ENCODE peak calls at places on chromosomes 4 and X, in ten cellular contexts. One of them, this sample, is unnamed.

GRCh38 chrX:389021-389441 is 2.3 kb upstream of the PPP2R3B start:
- DNase-seq in activated naive CD8-positive, alpha-beta T cell treated with anti-CD3 and anti-CD28 coated beads, Interleukin-2, amount 50 U/mL, for 24 hours: no peak
- DNase-seq in stimulated activated CD4-positive, alpha-beta T cell treated with anti-CD3 and anti-CD28 coated beads, Interleukin-4, amount 100 ng/mL, for 4 hours: no peak
- DNase-seq in ELR: no peak
- DNase-seq in small intestine: no peak
- DNase-seq in heart left ventricle: no peak
- DNase-seq in NCI-H1694: no peak
- DNase-seq in HFF-Myc: no peak
- DNase-seq in HCEC 1CT: no peak
- DNase-seq in effector memory CD8-positive, alpha-beta T cell: no peak
- DNase-seq in this sample: no peak

GRCh38 chrX:96183843-96184242 is 500.8 kb upstream of the DIAPH2 start:
- DNase-seq in HCEC 1CT: no peak
- DNase-seq in NCI-H1694: peak
- DNase-seq in ELR: peak
- DNase-seq in heart left ventricle: no peak
- DNase-seq in activated naive CD8-positive, alpha-beta T cell treated with anti-CD3 and anti-CD28 coated beads, Interleukin-2, amount 50 U/mL, for 24 hours: no peak
- DNase-seq in effector memory CD8-positive, alpha-beta T cell: no peak
- DNase-seq in stimulated activated CD4-positive, alpha-beta T cell treated with anti-CD3 and anti-CD28 coated beads, Interleukin-4, amount 100 ng/mL, for 4 hours: no peak
- DNase-seq in small intestine: no peak
- DNase-seq in HFF-Myc: no peak
- DNase-seq in this sample: no peak

GRCh38 chr4:112910109-112910736 is 139.2 kb upstream of the ANK2 start:
- DNase-seq in ELR: no peak
- DNase-seq in HFF-Myc: peak
- DNase-seq in heart left ventricle: no peak
- DNase-seq in HCEC 1CT: peak
- DNase-seq in activated naive CD8-positive, alpha-beta T cell treated with anti-CD3 and anti-CD28 coated beads, Interleukin-2, amount 50 U/mL, for 24 hours: no peak
- DNase-seq in NCI-H1694: peak
- DNase-seq in stimulated activated CD4-positive, alpha-beta T cell treated with anti-CD3 and anti-CD28 coated beads, Interleukin-4, amount 100 ng/mL, for 4 hours: no peak
- DNase-seq in effector memory CD8-positive, alpha-beta T cell: no peak
- DNase-seq in small intestine: no peak
- DNase-seq in this sample: no peak

GRCh38 chrX:93120805-93121204 is 552.6 kb downstream of the NAP1L3 start:
- DNase-seq in effector memory CD8-positive, alpha-beta T cell: no peak
- DNase-seq in HFF-Myc: no peak
- DNase-seq in HCEC 1CT: no peak
- DNase-seq in small intestine: no peak
- DNase-seq in stimulated activated CD4-positive, alpha-beta T cell treated with anti-CD3 and anti-CD28 coated beads, Interleukin-4, amount 100 ng/mL, for 4 hours: no peak
- DNase-seq in ELR: no peak
- DNase-seq in heart left ventricle: no peak
- DNase-seq in activated naive CD8-positive, alpha-beta T cell treated with anti-CD3 and anti-CD28 coated beads, Interleukin-2, amount 50 U/mL, for 24 hours: no peak
- DNase-seq in NCI-H1694: no peak
- DNase-seq in this sample: no peak

GRCh38 chr4:105232374-105232773 is 85.7 kb downstream of the TET2 start:
- DNase-seq in stimulated activated CD4-positive, alpha-beta T cell treated with anti-CD3 and anti-CD28 coated beads, Interleukin-4, amount 100 ng/mL, for 4 hours: no peak
- DNase-seq in effector memory CD8-positive, alpha-beta T cell: no peak
- DNase-seq in ELR: no peak
- DNase-seq in NCI-H1694: no peak
- DNase-seq in small intestine: no peak
- DNase-seq in HCEC 1CT: no peak
- DNase-seq in HFF-Myc: no peak
- DNase-seq in activated naive CD8-positive, alpha-beta T cell treated with anti-CD3 and anti-CD28 coated beads, Interleukin-2, amount 50 U/mL, for 24 hours: no peak
- DNase-seq in heart left ventricle: no peak
- DNase-seq in this sample: no peak

GRCh38 chr4:75800972-75801371 is 76.6 kb downstream of the USO1 start:
- DNase-seq in HFF-Myc: no peak
- DNase-seq in ELR: peak
- DNase-seq in activated naive CD8-positive, alpha-beta T cell treated with anti-CD3 and anti-CD28 coated beads, Interleukin-2, amount 50 U/mL, for 24 hours: no peak
- DNase-seq in heart left ventricle: no peak
- DNase-seq in HCEC 1CT: peak
- DNase-seq in NCI-H1694: no peak
- DNase-seq in stimulated activated CD4-positive, alpha-beta T cell treated with anti-CD3 and anti-CD28 coated beads, Interleukin-4, amount 100 ng/mL, for 4 hours: no peak
- DNase-seq in effector memory CD8-positive, alpha-beta T cell: no peak
- DNase-seq in small intestine: no peak
- DNase-seq in this sample: no peak

GRCh38 chr4:57219389-57219890 is 109.3 kb upstream of the IGFBP7 start:
- DNase-seq in activated naive CD8-positive, alpha-beta T cell treated with anti-CD3 and anti-CD28 coated beads, Interleukin-2, amount 50 U/mL, for 24 hours: no peak
- DNase-seq in small intestine: no peak
- DNase-seq in ELR: no peak
- DNase-seq in effector memory CD8-positive, alpha-beta T cell: no peak
- DNase-seq in HFF-Myc: no peak
- DNase-seq in HCEC 1CT: no peak
- DNase-seq in heart left ventricle: no peak
- DNase-seq in stimulated activated CD4-positive, alpha-beta T cell treated with anti-CD3 and anti-CD28 coated beads, Interleukin-4, amount 100 ng/mL, for 4 hours: no peak
- DNase-seq in NCI-H1694: no peak
- DNase-seq in this sample: no peak

GRCh38 chr4:56976283-56976877 is 1.0 kb downstream of the NOA1 start:
- DNase-seq in effector memory CD8-positive, alpha-beta T cell: no peak
- DNase-seq in heart left ventricle: peak
- DNase-seq in small intestine: peak
- DNase-seq in activated naive CD8-positive, alpha-beta T cell treated with anti-CD3 and anti-CD28 coated beads, Interleukin-2, amount 50 U/mL, for 24 hours: peak
- DNase-seq in stimulated activated CD4-positive, alpha-beta T cell treated with anti-CD3 and anti-CD28 coated beads, Interleukin-4, amount 100 ng/mL, for 4 hours: no peak
- DNase-seq in HFF-Myc: no peak
- DNase-seq in NCI-H1694: no peak
- DNase-seq in HCEC 1CT: no peak
- DNase-seq in ELR: peak
- DNase-seq in this sample: peak

GRCh38 chr4:8609824-8610350 is 17.3 kb downstream of the CPZ start:
- DNase-seq in effector memory CD8-positive, alpha-beta T cell: no peak
- DNase-seq in HCEC 1CT: no peak
- DNase-seq in small intestine: no peak
- DNase-seq in HFF-Myc: no peak
- DNase-seq in ELR: no peak
- DNase-seq in stimulated activated CD4-positive, alpha-beta T cell treated with anti-CD3 and anti-CD28 coated beads, Interleukin-4, amount 100 ng/mL, for 4 hours: no peak
- DNase-seq in heart left ventricle: no peak
- DNase-seq in NCI-H1694: no peak
- DNase-seq in activated naive CD8-positive, alpha-beta T cell treated with anti-CD3 and anti-CD28 coated beads, Interleukin-2, amount 50 U/mL, for 24 hours: no peak
- DNase-seq in this sample: no peak

GRCh38 chrX:53594354-53594753 is 92.2 kb downstream of the HUWE1 start:
- DNase-seq in NCI-H1694: no peak
- DNase-seq in ELR: peak
- DNase-seq in activated naive CD8-positive, alpha-beta T cell treated with anti-CD3 and anti-CD28 coated beads, Interleukin-2, amount 50 U/mL, for 24 hours: no peak
- DNase-seq in small intestine: no peak
- DNase-seq in stimulated activated CD4-positive, alpha-beta T cell treated with anti-CD3 and anti-CD28 coated beads, Interleukin-4, amount 100 ng/mL, for 4 hours: no peak
- DNase-seq in HFF-Myc: no peak
- DNase-seq in HCEC 1CT: peak
- DNase-seq in heart left ventricle: no peak
- DNase-seq in effector memory CD8-positive, alpha-beta T cell: no peak
- DNase-seq in this sample: no peak

GRCh38 chr4:168621806-168622589 is 125.1 kb downstream of the PALLD start:
- DNase-seq in NCI-H1694: no peak
- DNase-seq in heart left ventricle: no peak
- DNase-seq in HCEC 1CT: peak
- DNase-seq in stimulated activated CD4-positive, alpha-beta T cell treated with anti-CD3 and anti-CD28 coated beads, Interleukin-4, amount 100 ng/mL, for 4 hours: no peak
- DNase-seq in ELR: peak
- DNase-seq in effector memory CD8-positive, alpha-beta T cell: no peak
- DNase-seq in activated naive CD8-positive, alpha-beta T cell treated with anti-CD3 and anti-CD28 coated beads, Interleukin-2, amount 50 U/mL, for 24 hours: no peak
- DNase-seq in HFF-Myc: no peak
- DNase-seq in small intestine: no peak
- DNase-seq in this sample: no peak

GRCh38 chr4:88999392-88999791 is 57.6 kb downstream of the FAM13A start:
- DNase-seq in stimulated activated CD4-positive, alpha-beta T cell treated with anti-CD3 and anti-CD28 coated beads, Interleukin-4, amount 100 ng/mL, for 4 hours: no peak
- DNase-seq in HFF-Myc: no peak
- DNase-seq in effector memory CD8-positive, alpha-beta T cell: no peak
- DNase-seq in ELR: no peak
- DNase-seq in NCI-H1694: no peak
- DNase-seq in HCEC 1CT: no peak
- DNase-seq in activated naive CD8-positive, alpha-beta T cell treated with anti-CD3 and anti-CD28 coated beads, Interleukin-2, amount 50 U/mL, for 24 hours: no peak
- DNase-seq in small intestine: no peak
- DNase-seq in heart left ventricle: no peak
- DNase-seq in this sample: no peak

GRCh38 chrX:15751160-15751819 is 13.2 kb downstream of the CA5B start:
- DNase-seq in activated naive CD8-positive, alpha-beta T cell treated with anti-CD3 and anti-CD28 coated beads, Interleukin-2, amount 50 U/mL, for 24 hours: no peak
- DNase-seq in NCI-H1694: no peak
- DNase-seq in stimulated activated CD4-positive, alpha-beta T cell treated with anti-CD3 and anti-CD28 coated beads, Interleukin-4, amount 100 ng/mL, for 4 hours: no peak
- DNase-seq in HCEC 1CT: peak
- DNase-seq in HFF-Myc: peak
- DNase-seq in heart left ventricle: no peak
- DNase-seq in effector memory CD8-positive, alpha-beta T cell: peak
- DNase-seq in ELR: peak
- DNase-seq in small intestine: peak
- DNase-seq in this sample: no peak

GRCh38 chrX:28876415-28876814 is 289.2 kb downstream of the IL1RAPL1 start:
- DNase-seq in effector memory CD8-positive, alpha-beta T cell: no peak
- DNase-seq in HCEC 1CT: no peak
- DNase-seq in ELR: no peak
- DNase-seq in HFF-Myc: no peak
- DNase-seq in heart left ventricle: no peak
- DNase-seq in stimulated activated CD4-positive, alpha-beta T cell treated with anti-CD3 and anti-CD28 coated beads, Interleukin-4, amount 100 ng/mL, for 4 hours: no peak
- DNase-seq in NCI-H1694: no peak
- DNase-seq in small intestine: no peak
- DNase-seq in activated naive CD8-positive, alpha-beta T cell treated with anti-CD3 and anti-CD28 coated beads, Interleukin-2, amount 50 U/mL, for 24 hours: no peak
- DNase-seq in this sample: no peak

GRCh38 chr4:142402925-142403324 is 443.2 kb downstream of the INPP4B start:
- DNase-seq in activated naive CD8-positive, alpha-beta T cell treated with anti-CD3 and anti-CD28 coated beads, Interleukin-2, amount 50 U/mL, for 24 hours: no peak
- DNase-seq in effector memory CD8-positive, alpha-beta T cell: no peak
- DNase-seq in HCEC 1CT: no peak
- DNase-seq in NCI-H1694: no peak
- DNase-seq in heart left ventricle: no peak
- DNase-seq in ELR: peak
- DNase-seq in HFF-Myc: no peak
- DNase-seq in small intestine: no peak
- DNase-seq in stimulated activated CD4-positive, alpha-beta T cell treated with anti-CD3 and anti-CD28 coated beads, Interleukin-4, amount 100 ng/mL, for 4 hours: no peak
- DNase-seq in this sample: no peak

GRCh38 chrX:1433646-1434357 is 18.9 kb downstream of the ASMTL start:
- DNase-seq in activated naive CD8-positive, alpha-beta T cell treated with anti-CD3 and anti-CD28 coated beads, Interleukin-2, amount 50 U/mL, for 24 hours: no peak
- DNase-seq in heart left ventricle: no peak
- DNase-seq in effector memory CD8-positive, alpha-beta T cell: no peak
- DNase-seq in HCEC 1CT: no peak
- DNase-seq in NCI-H1694: no peak
- DNase-seq in stimulated activated CD4-positive, alpha-beta T cell treated with anti-CD3 and anti-CD28 coated beads, Interleukin-4, amount 100 ng/mL, for 4 hours: no peak
- DNase-seq in ELR: no peak
- DNase-seq in HFF-Myc: no peak
- DNase-seq in small intestine: no peak
- DNase-seq in this sample: no peak

GRCh38 chrX:14672611-14673172 is 143.4 kb downstream of the GLRA2 start:
- DNase-seq in heart left ventricle: no peak
- DNase-seq in stimulated activated CD4-positive, alpha-beta T cell treated with anti-CD3 and anti-CD28 coated beads, Interleukin-4, amount 100 ng/mL, for 4 hours: no peak
- DNase-seq in NCI-H1694: no peak
- DNase-seq in HFF-Myc: no peak
- DNase-seq in small intestine: no peak
- DNase-seq in activated naive CD8-positive, alpha-beta T cell treated with anti-CD3 and anti-CD28 coated beads, Interleukin-2, amount 50 U/mL, for 24 hours: no peak
- DNase-seq in ELR: no peak
- DNase-seq in HCEC 1CT: no peak
- DNase-seq in effector memory CD8-positive, alpha-beta T cell: no peak
- DNase-seq in this sample: no peak

GRCh38 chr4:106019771-106020170 is 124.5 kb downstream of the NPNT start:
- DNase-seq in ELR: peak
- DNase-seq in small intestine: no peak
- DNase-seq in HFF-Myc: no peak
- DNase-seq in HCEC 1CT: peak
- DNase-seq in heart left ventricle: no peak
- DNase-seq in activated naive CD8-positive, alpha-beta T cell treated with anti-CD3 and anti-CD28 coated beads, Interleukin-2, amount 50 U/mL, for 24 hours: no peak
- DNase-seq in stimulated activated CD4-positive, alpha-beta T cell treated with anti-CD3 and anti-CD28 coated beads, Interleukin-4, amount 100 ng/mL, for 4 hours: no peak
- DNase-seq in NCI-H1694: no peak
- DNase-seq in effector memory CD8-positive, alpha-beta T cell: no peak
- DNase-seq in this sample: no peak

GRCh38 chr4:16227462-16227868 is 1.2 kb upstream of the TAPT1 start:
- DNase-seq in effector memory CD8-positive, alpha-beta T cell: no peak
- DNase-seq in stimulated activated CD4-positive, alpha-beta T cell treated with anti-CD3 and anti-CD28 coated beads, Interleukin-4, amount 100 ng/mL, for 4 hours: no peak
- DNase-seq in HCEC 1CT: no peak
- DNase-seq in activated naive CD8-positive, alpha-beta T cell treated with anti-CD3 and anti-CD28 coated beads, Interleukin-2, amount 50 U/mL, for 24 hours: peak
- DNase-seq in HFF-Myc: no peak
- DNase-seq in heart left ventricle: peak
- DNase-seq in small intestine: peak
- DNase-seq in NCI-H1694: no peak
- DNase-seq in ELR: peak
- DNase-seq in this sample: peak

GRCh38 chr4:112514079-112514448 is 1.9 kb downstream of the NEUROG2 start:
- DNase-seq in HFF-Myc: no peak
- DNase-seq in activated naive CD8-positive, alpha-beta T cell treated with anti-CD3 and anti-CD28 coated beads, Interleukin-2, amount 50 U/mL, for 24 hours: no peak
- DNase-seq in stimulated activated CD4-positive, alpha-beta T cell treated with anti-CD3 and anti-CD28 coated beads, Interleukin-4, amount 100 ng/mL, for 4 hours: no peak
- DNase-seq in small intestine: no peak
- DNase-seq in NCI-H1694: peak
- DNase-seq in effector memory CD8-positive, alpha-beta T cell: no peak
- DNase-seq in heart left ventricle: no peak
- DNase-seq in HCEC 1CT: no peak
- DNase-seq in ELR: no peak
- DNase-seq in this sample: no peak

GRCh38 chrX:146154191-146154590 is 336.6 kb downstream of the SLITRK2 start:
- DNase-seq in NCI-H1694: no peak
- DNase-seq in stimulated activated CD4-positive, alpha-beta T cell treated with anti-CD3 and anti-CD28 coated beads, Interleukin-4, amount 100 ng/mL, for 4 hours: no peak
- DNase-seq in effector memory CD8-positive, alpha-beta T cell: no peak
- DNase-seq in ELR: no peak
- DNase-seq in small intestine: peak
- DNase-seq in heart left ventricle: no peak
- DNase-seq in HFF-Myc: no peak
- DNase-seq in HCEC 1CT: no peak
- DNase-seq in activated naive CD8-positive, alpha-beta T cell treated with anti-CD3 and anti-CD28 coated beads, Interleukin-2, amount 50 U/mL, for 24 hours: no peak
- DNase-seq in this sample: no peak

GRCh38 chr4:94678896-94679295 is 78.9 kb upstream of the BMPR1B start:
- DNase-seq in small intestine: no peak
- DNase-seq in heart left ventricle: no peak
- DNase-seq in HFF-Myc: no peak
- DNase-seq in stimulated activated CD4-positive, alpha-beta T cell treated with anti-CD3 and anti-CD28 coated beads, Interleukin-4, amount 100 ng/mL, for 4 hours: no peak
- DNase-seq in HCEC 1CT: peak
- DNase-seq in activated naive CD8-positive, alpha-beta T cell treated with anti-CD3 and anti-CD28 coated beads, Interleukin-2, amount 50 U/mL, for 24 hours: no peak
- DNase-seq in ELR: peak
- DNase-seq in NCI-H1694: no peak
- DNase-seq in effector memory CD8-positive, alpha-beta T cell: no peak
- DNase-seq in this sample: no peak

GRCh38 chr4:22515888-22516541 is at the start of gene ADGRA3:
- DNase-seq in NCI-H1694: no peak
- DNase-seq in ELR: peak
- DNase-seq in effector memory CD8-positive, alpha-beta T cell: no peak
- DNase-seq in HCEC 1CT: peak
- DNase-seq in small intestine: peak
- DNase-seq in HFF-Myc: no peak
- DNase-seq in heart left ventricle: peak
- DNase-seq in activated naive CD8-positive, alpha-beta T cell treated with anti-CD3 and anti-CD28 coated beads, Interleukin-2, amount 50 U/mL, for 24 hours: peak
- DNase-seq in stimulated activated CD4-positive, alpha-beta T cell treated with anti-CD3 and anti-CD28 coated beads, Interleukin-4, amount 100 ng/mL, for 4 hours: peak
- DNase-seq in this sample: peak

GRCh38 chr4:150518559-150518958 is 63.4 kb upstream of the MAB21L2 start:
- DNase-seq in small intestine: peak
- DNase-seq in NCI-H1694: no peak
- DNase-seq in HFF-Myc: no peak
- DNase-seq in effector memory CD8-positive, alpha-beta T cell: no peak
- DNase-seq in HCEC 1CT: peak
- DNase-seq in ELR: peak
- DNase-seq in activated naive CD8-positive, alpha-beta T cell treated with anti-CD3 and anti-CD28 coated beads, Interleukin-2, amount 50 U/mL, for 24 hours: no peak
- DNase-seq in stimulated activated CD4-positive, alpha-beta T cell treated with anti-CD3 and anti-CD28 coated beads, Interleukin-4, amount 100 ng/mL, for 4 hours: no peak
- DNase-seq in heart left ventricle: no peak
- DNase-seq in this sample: no peak

GRCh38 chr4:38233727-38234478 is 273.7 kb downstream of the PTTG2 start:
- DNase-seq in HCEC 1CT: no peak
- DNase-seq in small intestine: peak
- DNase-seq in NCI-H1694: no peak
- DNase-seq in activated naive CD8-positive, alpha-beta T cell treated with anti-CD3 and anti-CD28 coated beads, Interleukin-2, amount 50 U/mL, for 24 hours: no peak
- DNase-seq in stimulated activated CD4-positive, alpha-beta T cell treated with anti-CD3 and anti-CD28 coated beads, Interleukin-4, amount 100 ng/mL, for 4 hours: no peak
- DNase-seq in ELR: no peak
- DNase-seq in heart left ventricle: no peak
- DNase-seq in effector memory CD8-positive, alpha-beta T cell: no peak
- DNase-seq in HFF-Myc: no peak
- DNase-seq in this sample: no peak